ENCODE peak calls at places on chromosome 17, in eight cellular contexts. One of them, this sample, is unnamed.
A peak's percentile ranks its signal among the peaks of the same experiment; 100 is the strongest.

GRCh38 chr17:80981062-80981902 is 10.4 kb upstream of the CHMP6 start:
- DNase-seq in WTC11: peak; percentile 77
- DNase-seq in fibroblast of pulmonary artery: no peak
- DNase-seq in osteocyte: no peak
- DNase-seq in T follicular helper cell: peak; percentile 22
- DNase-seq in SJCRH30: peak; percentile 75
- DNase-seq in activated CD4-positive, CD25-positive, alpha-beta regulatory T cell treated with anti-CD3 and anti-CD28 coated beads, Interleukin-2, amount 50 U/mL, for 16 hours: no peak
- DNase-seq in stimulated activated naive CD8-positive, alpha-beta T cell treated with anti-CD3 and anti-CD28 coated beads, Interleukin-15, Interleukin-2, amounts not matched to agents 100 U/mL and 50 U/mL, for 24 hours: peak; percentile 68
- DNase-seq in this sample: peak; percentile 35

GRCh38 chr17:45430738-45431530 is 1.7 kb downstream of the ARHGAP27 start:
- DNase-seq in WTC11: peak; percentile 69
- DNase-seq in fibroblast of pulmonary artery: no peak
- DNase-seq in osteocyte: no peak
- DNase-seq in T follicular helper cell: no peak
- DNase-seq in SJCRH30: no peak
- DNase-seq in activated CD4-positive, CD25-positive, alpha-beta regulatory T cell treated with anti-CD3 and anti-CD28 coated beads, Interleukin-2, amount 50 U/mL, for 16 hours: no peak
- DNase-seq in stimulated activated naive CD8-positive, alpha-beta T cell treated with anti-CD3 and anti-CD28 coated beads, Interleukin-15, Interleukin-2, amounts not matched to agents 100 U/mL and 50 U/mL, for 24 hours: peak; percentile 61
- DNase-seq in this sample: peak; percentile 79

GRCh38 chr17:77388384-77389306 is 247.9 kb downstream of the SEC14L1 start:
- DNase-seq in WTC11: no peak
- DNase-seq in fibroblast of pulmonary artery: no peak
- DNase-seq in osteocyte: no peak
- DNase-seq in T follicular helper cell: no peak
- DNase-seq in SJCRH30: peak; percentile 49
- DNase-seq in activated CD4-positive, CD25-positive, alpha-beta regulatory T cell treated with anti-CD3 and anti-CD28 coated beads, Interleukin-2, amount 50 U/mL, for 16 hours: no peak
- DNase-seq in stimulated activated naive CD8-positive, alpha-beta T cell treated with anti-CD3 and anti-CD28 coated beads, Interleukin-15, Interleukin-2, amounts not matched to agents 100 U/mL and 50 U/mL, for 24 hours: no peak
- DNase-seq in this sample: no peak

GRCh38 chr17:79188048-79188447 is 113.4 kb downstream of the ENGASE start:
- DNase-seq in WTC11: peak; percentile 85
- DNase-seq in fibroblast of pulmonary artery: no peak
- DNase-seq in osteocyte: no peak
- DNase-seq in T follicular helper cell: no peak
- DNase-seq in SJCRH30: peak; percentile 60
- DNase-seq in activated CD4-positive, CD25-positive, alpha-beta regulatory T cell treated with anti-CD3 and anti-CD28 coated beads, Interleukin-2, amount 50 U/mL, for 16 hours: no peak
- DNase-seq in stimulated activated naive CD8-positive, alpha-beta T cell treated with anti-CD3 and anti-CD28 coated beads, Interleukin-15, Interleukin-2, amounts not matched to agents 100 U/mL and 50 U/mL, for 24 hours: peak; percentile 26
- DNase-seq in this sample: peak; percentile 31

GRCh38 chr17:63489291-63489690 is 12.4 kb downstream of the ACE start:
- DNase-seq in WTC11: no peak
- DNase-seq in fibroblast of pulmonary artery: no peak
- DNase-seq in osteocyte: no peak
- DNase-seq in T follicular helper cell: no peak
- DNase-seq in SJCRH30: no peak
- DNase-seq in activated CD4-positive, CD25-positive, alpha-beta regulatory T cell treated with anti-CD3 and anti-CD28 coated beads, Interleukin-2, amount 50 U/mL, for 16 hours: no peak
- DNase-seq in stimulated activated naive CD8-positive, alpha-beta T cell treated with anti-CD3 and anti-CD28 coated beads, Interleukin-15, Interleukin-2, amounts not matched to agents 100 U/mL and 50 U/mL, for 24 hours: no peak
- DNase-seq in this sample: no peak

GRCh38 chr17:83051423-83052240 is 27.8 kb upstream of the METRNL start:
- DNase-seq in WTC11: peak; percentile 95
- DNase-seq in fibroblast of pulmonary artery: peak; percentile 97
- DNase-seq in osteocyte: peak; percentile 100
- DNase-seq in T follicular helper cell: peak; percentile 97
- DNase-seq in SJCRH30: peak; percentile 99
- DNase-seq in activated CD4-positive, CD25-positive, alpha-beta regulatory T cell treated with anti-CD3 and anti-CD28 coated beads, Interleukin-2, amount 50 U/mL, for 16 hours: peak; percentile 93
- DNase-seq in stimulated activated naive CD8-positive, alpha-beta T cell treated with anti-CD3 and anti-CD28 coated beads, Interleukin-15, Interleukin-2, amounts not matched to agents 100 U/mL and 50 U/mL, for 24 hours: peak; percentile 98
- DNase-seq in this sample: peak; percentile 98

GRCh38 chr17:50844117-50844700 is 8.8 kb downstream of the WFIKKN2 start:
- DNase-seq in WTC11: no peak
- DNase-seq in fibroblast of pulmonary artery: no peak
- DNase-seq in osteocyte: peak; percentile 77
- DNase-seq in T follicular helper cell: no peak
- DNase-seq in SJCRH30: no peak
- DNase-seq in activated CD4-positive, CD25-positive, alpha-beta regulatory T cell treated with anti-CD3 and anti-CD28 coated beads, Interleukin-2, amount 50 U/mL, for 16 hours: no peak
- DNase-seq in stimulated activated naive CD8-positive, alpha-beta T cell treated with anti-CD3 and anti-CD28 coated beads, Interleukin-15, Interleukin-2, amounts not matched to agents 100 U/mL and 50 U/mL, for 24 hours: no peak
- DNase-seq in this sample: no peak

GRCh38 chr17:7213895-7214299 is 5.7 kb downstream of the DLG4 start:
- DNase-seq in WTC11: peak; percentile 97
- DNase-seq in fibroblast of pulmonary artery: peak; percentile 84
- DNase-seq in osteocyte: no peak
- DNase-seq in T follicular helper cell: peak; percentile 75
- DNase-seq in SJCRH30: peak; percentile 84
- DNase-seq in activated CD4-positive, CD25-positive, alpha-beta regulatory T cell treated with anti-CD3 and anti-CD28 coated beads, Interleukin-2, amount 50 U/mL, for 16 hours: no peak
- DNase-seq in stimulated activated naive CD8-positive, alpha-beta T cell treated with anti-CD3 and anti-CD28 coated beads, Interleukin-15, Interleukin-2, amounts not matched to agents 100 U/mL and 50 U/mL, for 24 hours: no peak
- DNase-seq in this sample: no peak

GRCh38 chr17:77867308-77867781 is 91.2 kb upstream of the TNRC6C start:
- DNase-seq in WTC11: no peak
- DNase-seq in fibroblast of pulmonary artery: no peak
- DNase-seq in osteocyte: no peak
- DNase-seq in T follicular helper cell: no peak
- DNase-seq in SJCRH30: no peak
- DNase-seq in activated CD4-positive, CD25-positive, alpha-beta regulatory T cell treated with anti-CD3 and anti-CD28 coated beads, Interleukin-2, amount 50 U/mL, for 16 hours: no peak
- DNase-seq in stimulated activated naive CD8-positive, alpha-beta T cell treated with anti-CD3 and anti-CD28 coated beads, Interleukin-15, Interleukin-2, amounts not matched to agents 100 U/mL and 50 U/mL, for 24 hours: no peak
- DNase-seq in this sample: no peak

GRCh38 chr17:9465216-9465921 is 110.3 kb downstream of the STX8 start:
- DNase-seq in WTC11: no peak
- DNase-seq in fibroblast of pulmonary artery: peak; percentile 92
- DNase-seq in osteocyte: no peak
- DNase-seq in T follicular helper cell: no peak
- DNase-seq in SJCRH30: no peak
- DNase-seq in activated CD4-positive, CD25-positive, alpha-beta regulatory T cell treated with anti-CD3 and anti-CD28 coated beads, Interleukin-2, amount 50 U/mL, for 16 hours: no peak
- DNase-seq in stimulated activated naive CD8-positive, alpha-beta T cell treated with anti-CD3 and anti-CD28 coated beads, Interleukin-15, Interleukin-2, amounts not matched to agents 100 U/mL and 50 U/mL, for 24 hours: no peak
- DNase-seq in this sample: no peak

GRCh38 chr17:75345514-75346167 is 56.4 kb upstream of the SLC25A19 start:
- DNase-seq in WTC11: peak; percentile 27
- DNase-seq in fibroblast of pulmonary artery: no peak
- DNase-seq in osteocyte: no peak
- DNase-seq in T follicular helper cell: peak; percentile 14
- DNase-seq in SJCRH30: no peak
- DNase-seq in activated CD4-positive, CD25-positive, alpha-beta regulatory T cell treated with anti-CD3 and anti-CD28 coated beads, Interleukin-2, amount 50 U/mL, for 16 hours: no peak
- DNase-seq in stimulated activated naive CD8-positive, alpha-beta T cell treated with anti-CD3 and anti-CD28 coated beads, Interleukin-15, Interleukin-2, amounts not matched to agents 100 U/mL and 50 U/mL, for 24 hours: peak; percentile 68
- DNase-seq in this sample: peak; percentile 84

GRCh38 chr17:55571095-55571494 is 59.8 kb upstream of the SMIM36 start:
- DNase-seq in WTC11: no peak
- DNase-seq in fibroblast of pulmonary artery: no peak
- DNase-seq in osteocyte: no peak
- DNase-seq in T follicular helper cell: no peak
- DNase-seq in SJCRH30: no peak
- DNase-seq in activated CD4-positive, CD25-positive, alpha-beta regulatory T cell treated with anti-CD3 and anti-CD28 coated beads, Interleukin-2, amount 50 U/mL, for 16 hours: no peak
- DNase-seq in stimulated activated naive CD8-positive, alpha-beta T cell treated with anti-CD3 and anti-CD28 coated beads, Interleukin-15, Interleukin-2, amounts not matched to agents 100 U/mL and 50 U/mL, for 24 hours: no peak
- DNase-seq in this sample: no peak

GRCh38 chr17:12727076-12727750 is 61.5 kb downstream of the MYOCD start:
- DNase-seq in WTC11: no peak
- DNase-seq in fibroblast of pulmonary artery: peak; percentile 31
- DNase-seq in osteocyte: no peak
- DNase-seq in T follicular helper cell: no peak
- DNase-seq in SJCRH30: no peak
- DNase-seq in activated CD4-positive, CD25-positive, alpha-beta regulatory T cell treated with anti-CD3 and anti-CD28 coated beads, Interleukin-2, amount 50 U/mL, for 16 hours: no peak
- DNase-seq in stimulated activated naive CD8-positive, alpha-beta T cell treated with anti-CD3 and anti-CD28 coated beads, Interleukin-15, Interleukin-2, amounts not matched to agents 100 U/mL and 50 U/mL, for 24 hours: no peak
- DNase-seq in this sample: no peak

GRCh38 chr17:16484445-16485169 is 7.4 kb downstream of the LRRC75A start:
- DNase-seq in WTC11: no peak
- DNase-seq in fibroblast of pulmonary artery: no peak
- DNase-seq in osteocyte: no peak
- DNase-seq in T follicular helper cell: no peak
- DNase-seq in SJCRH30: no peak
- DNase-seq in activated CD4-positive, CD25-positive, alpha-beta regulatory T cell treated with anti-CD3 and anti-CD28 coated beads, Interleukin-2, amount 50 U/mL, for 16 hours: no peak
- DNase-seq in stimulated activated naive CD8-positive, alpha-beta T cell treated with anti-CD3 and anti-CD28 coated beads, Interleukin-15, Interleukin-2, amounts not matched to agents 100 U/mL and 50 U/mL, for 24 hours: no peak
- DNase-seq in this sample: no peak

GRCh38 chr17:80751070-80751459 is 206.4 kb downstream of the RPTOR start:
- DNase-seq in WTC11: no peak
- DNase-seq in fibroblast of pulmonary artery: no peak
- DNase-seq in osteocyte: no peak
- DNase-seq in T follicular helper cell: no peak
- DNase-seq in SJCRH30: no peak
- DNase-seq in activated CD4-positive, CD25-positive, alpha-beta regulatory T cell treated with anti-CD3 and anti-CD28 coated beads, Interleukin-2, amount 50 U/mL, for 16 hours: no peak
- DNase-seq in stimulated activated naive CD8-positive, alpha-beta T cell treated with anti-CD3 and anti-CD28 coated beads, Interleukin-15, Interleukin-2, amounts not matched to agents 100 U/mL and 50 U/mL, for 24 hours: no peak
- DNase-seq in this sample: no peak

GRCh38 chr17:17088511-17089205 is 46.4 kb downstream of the MPRIP start:
- DNase-seq in WTC11: peak; percentile 9
- DNase-seq in fibroblast of pulmonary artery: no peak
- DNase-seq in osteocyte: no peak
- DNase-seq in T follicular helper cell: no peak
- DNase-seq in SJCRH30: no peak
- DNase-seq in activated CD4-positive, CD25-positive, alpha-beta regulatory T cell treated with anti-CD3 and anti-CD28 coated beads, Interleukin-2, amount 50 U/mL, for 16 hours: no peak
- DNase-seq in stimulated activated naive CD8-positive, alpha-beta T cell treated with anti-CD3 and anti-CD28 coated beads, Interleukin-15, Interleukin-2, amounts not matched to agents 100 U/mL and 50 U/mL, for 24 hours: no peak
- DNase-seq in this sample: peak; percentile 40

GRCh38 chr17:76561799-76562268 is 22.0 kb downstream of the PRCD start:
- DNase-seq in WTC11: no peak
- DNase-seq in fibroblast of pulmonary artery: peak; percentile 45
- DNase-seq in osteocyte: no peak
- DNase-seq in T follicular helper cell: no peak
- DNase-seq in SJCRH30: no peak
- DNase-seq in activated CD4-positive, CD25-positive, alpha-beta regulatory T cell treated with anti-CD3 and anti-CD28 coated beads, Interleukin-2, amount 50 U/mL, for 16 hours: no peak
- DNase-seq in stimulated activated naive CD8-positive, alpha-beta T cell treated with anti-CD3 and anti-CD28 coated beads, Interleukin-15, Interleukin-2, amounts not matched to agents 100 U/mL and 50 U/mL, for 24 hours: no peak
- DNase-seq in this sample: no peak

GRCh38 chr17:68906638-68907037 is 48.6 kb downstream of the ABCA8 start:
- DNase-seq in WTC11: no peak
- DNase-seq in fibroblast of pulmonary artery: peak; percentile 64
- DNase-seq in osteocyte: no peak
- DNase-seq in T follicular helper cell: no peak
- DNase-seq in SJCRH30: no peak
- DNase-seq in activated CD4-positive, CD25-positive, alpha-beta regulatory T cell treated with anti-CD3 and anti-CD28 coated beads, Interleukin-2, amount 50 U/mL, for 16 hours: no peak
- DNase-seq in stimulated activated naive CD8-positive, alpha-beta T cell treated with anti-CD3 and anti-CD28 coated beads, Interleukin-15, Interleukin-2, amounts not matched to agents 100 U/mL and 50 U/mL, for 24 hours: no peak
- DNase-seq in this sample: no peak

GRCh38 chr17:35498429-35499178 is 38.9 kb downstream of the SLFN12L start:
- DNase-seq in WTC11: no peak
- DNase-seq in fibroblast of pulmonary artery: no peak
- DNase-seq in osteocyte: no peak
- DNase-seq in T follicular helper cell: no peak
- DNase-seq in SJCRH30: no peak
- DNase-seq in activated CD4-positive, CD25-positive, alpha-beta regulatory T cell treated with anti-CD3 and anti-CD28 coated beads, Interleukin-2, amount 50 U/mL, for 16 hours: no peak
- DNase-seq in stimulated activated naive CD8-positive, alpha-beta T cell treated with anti-CD3 and anti-CD28 coated beads, Interleukin-15, Interleukin-2, amounts not matched to agents 100 U/mL and 50 U/mL, for 24 hours: no peak
- DNase-seq in this sample: no peak

GRCh38 chr17:30415491-30415890 is 36.8 kb downstream of the CPD start:
- DNase-seq in WTC11: no peak
- DNase-seq in fibroblast of pulmonary artery: no peak
- DNase-seq in osteocyte: no peak
- DNase-seq in T follicular helper cell: no peak
- DNase-seq in SJCRH30: no peak
- DNase-seq in activated CD4-positive, CD25-positive, alpha-beta regulatory T cell treated with anti-CD3 and anti-CD28 coated beads, Interleukin-2, amount 50 U/mL, for 16 hours: no peak
- DNase-seq in stimulated activated naive CD8-positive, alpha-beta T cell treated with anti-CD3 and anti-CD28 coated beads, Interleukin-15, Interleukin-2, amounts not matched to agents 100 U/mL and 50 U/mL, for 24 hours: no peak
- DNase-seq in this sample: no peak

GRCh38 chr17:74606050-74606449 is 14.0 kb upstream of the CD300LD start:
- DNase-seq in WTC11: no peak
- DNase-seq in fibroblast of pulmonary artery: no peak
- DNase-seq in osteocyte: no peak
- DNase-seq in T follicular helper cell: no peak
- DNase-seq in SJCRH30: no peak
- DNase-seq in activated CD4-positive, CD25-positive, alpha-beta regulatory T cell treated with anti-CD3 and anti-CD28 coated beads, Interleukin-2, amount 50 U/mL, for 16 hours: no peak
- DNase-seq in stimulated activated naive CD8-positive, alpha-beta T cell treated with anti-CD3 and anti-CD28 coated beads, Interleukin-15, Interleukin-2, amounts not matched to agents 100 U/mL and 50 U/mL, for 24 hours: no peak
- DNase-seq in this sample: no peak

GRCh38 chr17:8563981-8564602 is 66.4 kb downstream of the MYH10 start:
- DNase-seq in WTC11: no peak
- DNase-seq in fibroblast of pulmonary artery: no peak
- DNase-seq in osteocyte: no peak
- DNase-seq in T follicular helper cell: no peak
- DNase-seq in SJCRH30: no peak
- DNase-seq in activated CD4-positive, CD25-positive, alpha-beta regulatory T cell treated with anti-CD3 and anti-CD28 coated beads, Interleukin-2, amount 50 U/mL, for 16 hours: no peak
- DNase-seq in stimulated activated naive CD8-positive, alpha-beta T cell treated with anti-CD3 and anti-CD28 coated beads, Interleukin-15, Interleukin-2, amounts not matched to agents 100 U/mL and 50 U/mL, for 24 hours: no peak
- DNase-seq in this sample: no peak

This sample was measured in activated CD8-positive, alpha-beta T cell treated with anti-CD3 and anti-CD28 coated beads for 36 hours.